ENCODE peak calls at places on chromosomes 4 and X, in seven cellular contexts. H is HFFc6; Y is foreskin fibroblast; T is cardiac muscle cell; V is M059J; Q is omental fat pad; P is stimulated activated CD4-positive, alpha-beta T cell treated with anti-CD3 and anti-CD28 coated beads, Interleukin-12 subunit alpha, Interleukin-12 subunit beta, amount 100 ng/mL, for 24 hours. F is an unnamed sample.

GRCh38 chr4:39697740-39698423 is at the start of gene UBE2K:
- DNase-seq in H (peak; percentile 79), Y (peak; percentile 97), T (peak; percentile 94), V (peak; percentile 87), Q (peak; percentile 47), P (peak; percentile 78), F (peak; percentile 91)

GRCh38 chrX:133415276-133416105 is at the start of gene GPC4:
- DNase-seq in H (no peak), Y (peak; percentile 65), T (peak; percentile 38), V (peak; percentile 75), Q (no peak), P (no peak), F (peak; percentile 0)

GRCh38 chr4:91111556-91111955 is 984.4 kb downstream of the CCSER1 start:
- DNase-seq in H (no peak), Y (no peak), T (no peak), V (no peak), Q (no peak), P (no peak), F (no peak)

GRCh38 chrX:104370089-104370488 is 115.4 kb upstream of the ESX1 start:
- DNase-seq in H (no peak), Y (peak; percentile 2), T (peak; percentile 14), V (peak; percentile 26), Q (no peak), P (no peak), F (peak; percentile 21)

GRCh38 chr4:77617203-77617602 is 11.6 kb downstream of the CXCL13 start:
- DNase-seq in H (no peak), Y (peak; percentile 13), T (peak; percentile 25), V (peak; percentile 58), Q (no peak), P (no peak), F (peak; percentile 35)

GRCh38 chr4:139493176-139493575 is 39.3 kb downstream of the RAB33B start:
- DNase-seq in H (no peak), Y (no peak), T (no peak), V (no peak), Q (no peak), P (no peak), F (no peak)

GRCh38 chr4:158807696-158808095 is 38.9 kb downstream of the FNIP2 start:
- DNase-seq in H (no peak), Y (no peak), T (no peak), V (no peak), Q (no peak), P (no peak), F (no peak)

GRCh38 chr4:154692311-154692818 is 51.4 kb upstream of the LRAT start:
- DNase-seq in H (no peak), Y (no peak), T (no peak), V (no peak), Q (no peak), P (no peak), F (no peak)

GRCh38 chr4:113634081-113634969 is 127.2 kb downstream of the CAMK2D start:
- DNase-seq in H (no peak), Y (no peak), T (no peak), V (no peak), Q (no peak), P (no peak), F (no peak)

GRCh38 chr4:97359826-97360225 is 783.5 kb downstream of the STPG2 start:
- DNase-seq in H (no peak), Y (no peak), T (no peak), V (no peak), Q (no peak), P (no peak), F (no peak)